ENCODE peak calls at places on chromosomes 13 and 19, in six cellular contexts. Y, P, E, V, C and A are unnamed samples.

GRCh38 chr13:66558511-66558910 is 671.6 kb downstream of the PCDH9 start:
- DNase-seq in V (no peak), E (no peak), P (no peak), C (no peak), Y (no peak), A (no peak)

GRCh38 chr13:30750036-30750435 is 14.7 kb downstream of the ALOX5AP start:
- DNase-seq in Y (no peak), P (no peak), E (no peak), V (no peak), C (no peak), A (no peak)

GRCh38 chr19:28396259-28396940 is 816.6 kb downstream of the UQCRFS1 start:
- DNase-seq in P (no peak), V (no peak), E (no peak), C (no peak), Y (no peak), A (no peak)

GRCh38 chr13:20422362-20422761 is 103.3 kb downstream of the CRYL1 start:
- DNase-seq in Y (no peak), C (no peak), E (no peak), P (no peak), V (no peak), A (no peak)

GRCh38 chr13:93775507-93776108 is 549.0 kb downstream of the GPC6 start:
- DNase-seq in C (no peak), Y (no peak), V (no peak), E (no peak), P (no peak), A (no peak)

GRCh38 chr19:55350620-55351315 is 3.8 kb downstream of the COX6B2 start:
- DNase-seq in E (no peak), V (no peak), P (no peak), C (no peak), Y (no peak), A (no peak)

GRCh38 chr13:65336916-65337315 is 1893.2 kb downstream of the PCDH9 start:
- DNase-seq in Y (no peak), C (no peak), E (no peak), P (no peak), V (no peak), A (no peak)

GRCh38 chr19:1094655-1094977 is 559 bp downstream of the POLR2E start:
- DNase-seq in P (no peak), V (no peak), Y (no peak), C (no peak), E (no peak), A (no peak)

GRCh38 chr19:23440791-23441190 is 45.5 kb upstream of the ZNF91 start:
- DNase-seq in E (no peak), V (no peak), C (no peak), P (no peak), Y (no peak), A (no peak)

GRCh38 chr19:10981496-10981895 is 20.7 kb downstream of the SMARCA4 start:
- DNase-seq in P (no peak), V (no peak), C (no peak), Y (no peak), E (no peak), A (no peak)

GRCh38 chr19:10718205-10719196 is 622 bp downstream of the DNM2 start:
- DNase-seq in E (peak; percentile 24), Y (peak; percentile 56), C (peak; percentile 51), P (peak; percentile 83), V (no peak), A (no peak)

GRCh38 chr13:94335786-94336357 is 143.6 kb downstream of the DCT start:
- DNase-seq in V (no peak), P (no peak), E (no peak), C (no peak), Y (no peak), A (no peak)

GRCh38 chr19:3065675-3066357 is 3.5 kb upstream of the TLE5 start:
- DNase-seq in V (no peak), Y (no peak), C (no peak), E (no peak), P (no peak), A (no peak)

GRCh38 chr13:80513196-80513595 is 172.3 kb upstream of the SPRY2 start:
- DNase-seq in V (no peak), Y (no peak), P (no peak), C (no peak), E (no peak), A (no peak)

GRCh38 chr13:44193731-44194130 is 179.9 kb upstream of the SERP2 start:
- DNase-seq in V (no peak), E (no peak), Y (no peak), P (no peak), C (no peak), A (no peak)
- H3K4me1 ChIP-seq in V (no peaks in the 10 kb centered on the region), E (peaks cover 5% of the 10 kb centered on the region), Y (peaks cover 17% of the 10 kb centered on the region), P (no peaks in the 10 kb centered on the region), C (no peaks in the 10 kb centered on the region), A (no peaks in the 10 kb centered on the region)

GRCh38 chr19:4984106-4984380 is 15.1 kb downstream of the KDM4B start:
- DNase-seq in C (no peak), V (no peak), E (no peak), P (peak; percentile 61), Y (no peak), A (no peak)
- H3K4me1 ChIP-seq in C (peaks cover 62% of the 10 kb centered on the region), V (no peaks in the 10 kb centered on the region), E (no peaks in the 10 kb centered on the region), P (no peaks in the 10 kb centered on the region), Y (peaks cover 82% of the 10 kb centered on the region), A (peaks cover 63% of the 10 kb centered on the region)

GRCh38 chr13:48630791-48631190 is 22.9 kb upstream of the CYSLTR2 start:
- DNase-seq in V (no peak), C (no peak), E (no peak), P (no peak), Y (no peak), A (no peak)
- H3K4me1 ChIP-seq in V (no peaks in the 10 kb centered on the region), C (peaks cover 14% of the 10 kb centered on the region), E (no peaks in the 10 kb centered on the region), P (peaks cover 5% of the 10 kb centered on the region), Y (peaks cover 22% of the 10 kb centered on the region), A (peaks cover 17% of the 10 kb centered on the region)

GRCh38 chr19:42431486-42431885 is 4.3 kb upstream of the LIPE start:
- DNase-seq in C (no peak), V (no peak), E (no peak), P (no peak), Y (no peak), A (no peak)

GRCh38 chr19:42433503-42434260 is 6.5 kb upstream of the LIPE start:
- DNase-seq in Y (peak; percentile 85), E (peak; percentile 43), P (peak; percentile 91), C (peak; percentile 92), V (no peak), A (peak; percentile 79)

GRCh38 chr19:42440357-42441046 is 2.2 kb downstream of the CXCL17 start:
- DNase-seq in C (peak; percentile 84), P (peak; percentile 92), Y (peak; percentile 77), E (peak; percentile 45), V (peak; percentile 80), A (peak; percentile 74)

GRCh38 chr19:42435316-42435715 is 7.4 kb downstream of the CXCL17 start:
- DNase-seq in V (no peak), Y (no peak), E (no peak), P (no peak), C (no peak), A (no peak)

DNA sequence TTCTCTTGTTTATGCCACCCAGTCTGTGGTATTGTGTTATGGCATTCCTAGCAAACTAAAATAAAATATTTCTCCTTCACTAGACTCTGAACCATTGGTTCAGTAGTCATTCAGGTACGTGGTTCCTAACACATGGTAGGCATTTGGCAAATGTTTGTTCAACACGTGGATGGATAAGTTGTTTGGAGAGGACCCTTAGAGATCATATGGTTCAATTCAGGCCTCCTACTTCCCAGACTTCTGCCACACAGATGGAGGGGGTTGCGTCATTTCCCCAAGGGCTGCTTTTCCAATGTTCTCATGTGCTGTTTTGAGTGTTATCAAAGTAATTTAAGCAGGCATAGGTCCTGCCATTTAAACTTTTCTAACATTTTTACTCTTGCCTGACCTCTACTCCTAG is 6.7 kb downstream of the CXCL17 start:
- DNase-seq in Y (no peak), V (no peak), C (no peak), E (no peak), P (no peak), A (no peak)
- H3K4me1 ChIP-seq in Y (peaks cover 64% of the 10 kb centered on the region), V (no peaks in the 10 kb centered on the region), C (peaks cover 29% of the 10 kb centered on the region), E (peaks cover 9% of the 10 kb centered on the region), P (no peaks in the 10 kb centered on the region), A (peaks cover 19% of the 10 kb centered on the region)

DNA sequence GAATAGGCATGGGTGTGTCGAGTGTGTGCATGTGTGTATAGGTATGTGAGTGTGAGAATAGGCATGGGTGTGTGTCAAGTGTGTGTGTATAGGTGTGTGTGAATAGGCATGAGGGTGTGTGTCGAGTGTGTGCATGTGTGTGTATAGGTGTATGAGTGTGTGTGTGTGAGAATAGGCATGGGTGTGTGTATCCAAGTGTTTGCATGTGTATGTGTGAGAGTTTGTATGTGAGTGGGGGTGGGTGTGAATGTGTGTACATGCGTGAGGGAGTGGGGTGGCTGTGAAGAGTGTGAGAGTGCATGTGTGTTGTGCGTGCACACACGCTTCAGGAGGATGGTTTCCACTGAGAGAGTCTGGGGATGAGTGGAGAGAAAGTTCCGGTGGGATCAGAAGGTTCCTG is 13.5 kb downstream of the EVI5L start:
- DNase-seq in E (no peak), Y (no peak), P (no peak), C (no peak), V (no peak), A (no peak)
- H3K4me1 ChIP-seq in E (no peaks in the 10 kb centered on the region), Y (no peaks in the 10 kb centered on the region), P (no peaks in the 10 kb centered on the region), C (no peaks in the 10 kb centered on the region), V (no peaks in the 10 kb centered on the region), A (no peaks in the 10 kb centered on the region)

GRCh38 chr13:41639237-41639904 is 182.0 kb downstream of the RGCC start:
- DNase-seq in E (no peak), V (no peak), C (no peak), P (no peak), Y (no peak), A (no peak)

GRCh38 chr13:41645313-41645712 is 188.0 kb downstream of the RGCC start:
- DNase-seq in V (peak; percentile 86), C (no peak), P (no peak), Y (no peak), E (no peak), A (peak; percentile 73)

GRCh38 chr13:41644742-41645141 is 187.4 kb downstream of the RGCC start:
- DNase-seq in Y (no peak), P (no peak), E (no peak), C (no peak), V (no peak), A (no peak)

GRCh38 chr13:41639955-41640780 is 182.8 kb downstream of the RGCC start:
- DNase-seq in Y (no peak), V (peak; percentile 77), E (no peak), C (no peak), P (no peak), A (no peak)

GRCh38 chr13:41643502-41643901 is 186.2 kb downstream of the RGCC start:
- DNase-seq in C (no peak), V (no peak), E (no peak), P (no peak), Y (no peak), A (no peak)
- H3K4me1 ChIP-seq in C (peaks cover 45% of the 10 kb centered on the region), V (no peaks in the 10 kb centered on the region), E (no peaks in the 10 kb centered on the region), P (peaks cover 3% of the 10 kb centered on the region), Y (peaks cover 67% of the 10 kb centered on the region), A (no peaks in the 10 kb centered on the region)